ENCODE peak calls at places on chromosomes 5 and 9, in seven cellular contexts. A is IMR-90, U is neuronal stem cell, C is H9, H is H1, E is trophoblast cell, Y is mesenchymal stem cell. D is an unnamed sample.

GRCh38 chr5:15524712-15525111 is 24.7 kb downstream of the FBXL7 start:
- DNase-seq in A (no peak), U (no peak), C (no peak), H (no peak), E (no peak), Y (no peak), D (no peak)

GRCh38 chr9:20024159-20024571 is 235.3 kb upstream of the SLC24A2 start:
- DNase-seq in A (peak; percentile 37), U (no peak), C (no peak), H (no peak), E (no peak), Y (peak; percentile 55), D (peak; percentile 25)

GRCh38 chr5:94217216-94217615 is 401.2 kb downstream of the KIAA0825 start:
- DNase-seq in A (peak; percentile 43), U (no peak), C (no peak), H (no peak), E (no peak), Y (peak; percentile 10), D (no peak)

GRCh38 chr5:169004551-169004950 is 296.4 kb downstream of the SLIT3 start:
- DNase-seq in A (no peak), U (no peak), C (no peak), H (no peak), E (no peak), Y (no peak), D (peak; percentile 68)

GRCh38 chr9:26551971-26552370 is 340.6 kb downstream of the CAAP1 start:
- DNase-seq in A (no peak), U (no peak), C (no peak), H (no peak), E (no peak), Y (no peak), D (no peak)

GRCh38 chr5:45252991-45253390 is 443.2 kb downstream of the HCN1 start:
- DNase-seq in A (no peak), U (peak; percentile 65), C (no peak), H (no peak), E (no peak), Y (peak; percentile 1), D (no peak)

GRCh38 chr5:36944607-36945225 is 68.1 kb downstream of the NIPBL start:
- DNase-seq in A (peak; percentile 76), U (peak; percentile 44), C (no peak), H (no peak), E (no peak), Y (peak; percentile 75), D (peak; percentile 65)

GRCh38 chr5:147455321-147455720 is 54.5 kb downstream of the DPYSL3 start:
- DNase-seq in A (peak; percentile 28), U (no peak), C (no peak), H (no peak), E (no peak), Y (peak; percentile 55), D (peak; percentile 56)

GRCh38 chr5:155926011-155926410 is 401.0 kb upstream of the SGCD start:
- DNase-seq in A (peak; percentile 41), U (no peak), C (no peak), H (no peak), E (no peak), Y (no peak), D (no peak)

GRCh38 chr5:172546196-172546595 is 91.9 kb upstream of the SH3PXD2B start:
- DNase-seq in A (no peak), U (no peak), C (no peak), H (no peak), E (no peak), Y (no peak), D (no peak)

GRCh38 chr5:116671211-116671736 is 96.7 kb upstream of the SEMA6A start:
- DNase-seq in A (no peak), U (no peak), C (no peak), H (no peak), E (no peak), Y (no peak), D (peak; percentile 74)

GRCh38 chr5:138809391-138809790 is 56.2 kb downstream of the CTNNA1 start:
- DNase-seq in A (peak; percentile 72), U (no peak), C (no peak), H (no peak), E (no peak), Y (no peak), D (no peak)

GRCh38 chr9:116806075-116806474 is 119.0 kb downstream of the TRIM32 start:
- DNase-seq in A (peak; percentile 16), U (peak; percentile 56), C (peak; percentile 33), H (peak; percentile 55), E (no peak), Y (peak; percentile 54), D (peak; percentile 70)

GRCh38 chr9:14189578-14189977 is 124.4 kb downstream of the NFIB start:
- DNase-seq in A (no peak), U (no peak), C (no peak), H (no peak), E (no peak), Y (no peak), D (no peak)

GRCh38 chr5:60010328-60010727 is 116.8 kb upstream of the PDE4D start:
- DNase-seq in A (no peak), U (no peak), C (no peak), H (no peak), E (no peak), Y (no peak), D (peak; percentile 14)

GRCh38 chr5:176578391-176578808 is 29.3 kb downstream of the CDHR2 start:
- DNase-seq in A (peak; percentile 38), U (peak; percentile 38), C (peak; percentile 92), H (peak; percentile 85), E (peak; percentile 81), Y (peak; percentile 43), D (peak; percentile 91)

GRCh38 chr9:91741529-91741928 is 208.5 kb downstream of the ROR2 start:
- DNase-seq in A (peak; percentile 93), U (no peak), C (no peak), H (no peak), E (no peak), Y (peak; percentile 62), D (no peak)
- H2AK5ac ChIP-seq in A (no peak overlapping the region), U (no peak overlapping the region), C (no peak overlapping the region), H (no peak overlapping the region), E (no peak overlapping the region), Y (no peak overlapping the region), D (no peak overlapping the region)

GRCh38 chr9:130022566-130023146 is 20.3 kb downstream of the FNBP1 start:
- DNase-seq in A (no peak), U (no peak), C (no peak), H (no peak), E (no peak), Y (no peak), D (no peak)
- H3K4me1 ChIP-seq in A (peaks cover 2% of the 10 kb centered on the region), U (no peaks in the 10 kb centered on the region), C (no peaks in the 10 kb centered on the region), H (no peaks in the 10 kb centered on the region), E (peaks cover 7% of the 10 kb centered on the region), Y (peaks cover 3% of the 10 kb centered on the region), D (no peaks in the 10 kb centered on the region)

DNA sequence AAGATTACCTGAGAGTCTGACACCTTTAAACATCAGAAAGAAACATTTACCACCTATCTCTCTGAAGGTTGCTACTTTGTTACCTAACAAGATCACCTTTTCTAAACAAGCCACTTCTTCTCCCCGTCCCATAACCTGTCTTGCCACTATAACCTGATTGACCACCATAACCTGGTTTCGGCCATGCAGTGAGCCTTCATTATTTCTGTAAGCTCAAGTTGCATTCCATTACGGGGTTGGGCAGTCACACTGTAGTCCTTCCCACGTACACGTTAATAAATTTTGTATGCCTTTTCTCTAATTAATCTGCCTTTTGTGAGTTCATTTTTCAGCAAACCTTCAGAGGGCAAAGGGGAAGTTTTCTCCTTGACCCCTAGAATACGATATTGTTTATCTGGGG is 28.0 kb upstream of the CCNG1 start:
- DNase-seq in A (no peak), U (no peak), C (no peak), H (no peak), E (no peak), Y (no peak), D (no peak)
- H3K4me2 ChIP-seq in A (no peak overlapping the region), U (no peak overlapping the region), C (no peak overlapping the region), H (no peak overlapping the region), E (no peak overlapping the region), Y (no peak overlapping the region), D (no peak overlapping the region)

DNA sequence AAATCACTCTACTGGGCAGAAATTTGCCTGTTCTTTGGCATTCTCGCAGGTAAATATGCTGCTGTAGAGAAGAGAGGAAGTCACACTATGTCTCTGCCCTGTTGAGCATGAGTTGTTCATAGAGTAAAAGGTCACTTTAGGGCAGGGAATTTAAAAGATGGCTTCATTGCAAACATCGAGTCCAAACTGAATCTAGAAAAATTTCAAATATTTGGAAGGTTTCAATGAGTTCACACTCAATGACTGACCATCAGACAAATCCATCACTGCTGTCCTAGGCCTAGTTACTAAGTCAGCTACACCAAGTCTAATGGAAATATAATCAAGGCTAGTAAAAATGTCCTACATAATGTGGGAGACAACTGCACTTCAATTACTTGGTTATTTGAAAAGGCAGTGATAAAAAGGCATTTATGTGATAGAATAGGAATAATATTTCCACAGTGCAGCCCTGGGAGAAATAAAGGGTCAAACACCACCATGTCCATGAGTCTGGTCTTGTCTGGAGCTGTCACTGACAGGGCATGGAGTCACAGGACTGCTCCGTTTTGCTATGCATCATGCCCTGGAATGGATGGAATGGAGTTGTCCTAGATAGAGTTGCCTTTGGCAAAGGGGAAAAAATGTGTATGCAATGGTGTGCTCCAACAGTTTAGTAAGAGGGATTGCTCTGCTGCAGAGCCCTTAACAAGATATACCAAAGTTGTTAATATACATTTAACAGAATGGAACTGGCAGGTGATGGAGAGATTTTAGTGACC is 218.5 kb upstream of the DAPK1 start:
- DNase-seq in A (peak; percentile 37), U (no peak), C (no peak), H (no peak), E (peak; percentile 82), Y (peak; percentile 39), D (no peak)
- H2AK5ac ChIP-seq in A (peak overlapping the region; percentile 93), U (no peak overlapping the region), C (no peak overlapping the region), H (no peak overlapping the region), E (no peak overlapping the region), Y (peak overlapping the region; percentile 70), D (no peak overlapping the region)

D was measured in mesendoderm.